ENCODE peak calls at places on chromosome 13, in ten cellular contexts. B, G, C, R, A, N, U, S, E and K are unnamed samples.

GRCh38 chr13:69243366-69243765 is 864.3 kb upstream of the ATXN8OS start:
- DNase-seq in A (no peak), N (no peak), B (no peak), R (no peak), E (no peak), G (no peak), S (no peak), C (no peak), U (no peak), K (no peak)

GRCh38 chr13:102856603-102857002 is 10.8 kb downstream of the ERCC5 start:
- DNase-seq in C (no peak), S (no peak), G (no peak), E (no peak), B (no peak), N (no peak), U (no peak), R (peak), A (no peak), K (peak)

GRCh38 chr13:29110003-29110402 is 289.9 kb downstream of the MTUS2 start:
- DNase-seq in S (no peak), B (no peak), A (no peak), U (no peak), G (no peak), E (no peak), N (no peak), R (no peak), C (no peak), K (no peak)

GRCh38 chr13:79108914-79109643 is 297.0 kb downstream of the RBM26 start:
- DNase-seq in A (no peak), B (no peak), R (no peak), C (no peak), S (no peak), E (no peak), N (no peak), G (no peak), U (no peak), K (no peak)

GRCh38 chr13:96229356-96229755 is 139.4 kb downstream of the HS6ST3 start:
- DNase-seq in G (no peak), N (no peak), S (no peak), B (no peak), U (no peak), C (no peak), R (no peak), E (no peak), A (no peak), K (no peak)

GRCh38 chr13:46297338-46297737 is 85.6 kb downstream of the LRRC63 start:
- DNase-seq in B (no peak), A (no peak), R (no peak), C (no peak), E (no peak), U (peak), N (no peak), S (no peak), G (no peak), K (no peak)

GRCh38 chr13:38880397-38880796 is 110.2 kb downstream of the STOML3 start:
- DNase-seq in R (no peak), U (no peak), A (no peak), S (no peak), G (no peak), C (no peak), E (no peak), B (no peak), N (no peak), K (no peak)

GRCh38 chr13:60627071-60627686 is 230.2 kb downstream of the TDRD3 start:
- DNase-seq in C (no peak), G (no peak), S (peak), A (peak), R (no peak), N (no peak), B (no peak), E (peak), U (peak), K (peak)

GRCh38 chr13:104385409-104385808 is 1319.2 kb upstream of the SLC10A2 start:
- DNase-seq in G (no peak), U (peak), E (no peak), S (no peak), R (no peak), C (no peak), A (no peak), N (no peak), B (no peak), K (no peak)

GRCh38 chr13:71079638-71080037 is 787.4 kb downstream of the DACH1 start:
- DNase-seq in S (no peak), B (no peak), U (no peak), R (no peak), E (no peak), N (no peak), C (no peak), A (no peak), G (no peak), K (no peak)

GRCh38 chr13:43784491-43784890 is 2.3 kb downstream of the ENOX1 start:
- DNase-seq in E (no peak), B (no peak), S (no peak), R (no peak), C (no peak), G (no peak), A (no peak), N (no peak), U (no peak), K (no peak)

GRCh38 chr13:29888306-29888705 is 37.9 kb upstream of the UBL3 start:
- DNase-seq in R (no peak), U (peak), G (no peak), N (no peak), B (no peak), E (no peak), A (no peak), C (no peak), S (no peak), K (no peak)

GRCh38 chr13:24161010-24161775 is 673 bp downstream of the SPATA13 start:
- DNase-seq in C (no peak), R (peak), E (no peak), S (peak), U (no peak), A (no peak), G (peak), N (peak), B (peak), K (peak)

GRCh38 chr13:40986328-40986856 is 32.7 kb downstream of the ELF1 start:
- DNase-seq in A (no peak), U (peak), N (no peak), R (no peak), G (no peak), S (peak), B (no peak), C (no peak), E (no peak), K (no peak)

GRCh38 chr13:110716235-110716505 is 2.7 kb downstream of the ING1 start:
- DNase-seq in S (peak), C (peak), G (no peak), B (peak), A (no peak), E (peak), N (no peak), U (no peak), R (peak), K (peak)

GRCh38 chr13:106143930-106144709 is 391.3 kb downstream of the EFNB2 start:
- DNase-seq in S (peak), U (no peak), G (no peak), N (no peak), B (no peak), E (no peak), A (no peak), C (no peak), R (peak), K (peak)

DNA sequence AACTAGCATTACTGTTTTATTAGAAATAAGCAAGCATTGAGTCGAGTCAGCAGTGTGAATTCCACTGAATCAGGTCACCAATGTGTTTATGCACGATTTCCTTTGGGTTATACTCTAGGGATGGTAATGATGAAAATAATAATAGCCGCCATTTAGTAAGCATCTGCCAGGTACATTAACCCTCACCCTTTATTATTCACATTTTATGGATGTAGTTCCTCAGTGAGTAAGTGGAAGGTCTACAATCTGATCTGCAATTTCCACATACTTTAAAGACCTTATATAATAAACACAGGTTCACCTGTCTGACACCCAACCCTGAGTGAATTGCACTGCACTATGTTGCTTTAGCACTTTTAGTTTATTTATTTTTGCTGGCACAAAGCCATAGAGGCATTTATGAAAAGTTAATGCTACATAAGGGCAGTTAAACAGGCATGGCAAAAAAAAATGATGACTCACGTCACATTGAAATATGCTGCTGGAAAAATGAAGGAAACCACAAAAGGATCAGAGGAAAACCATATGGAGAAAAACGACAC is 122.4 kb downstream of the TRPC4 start:
- DNase-seq in N (no peak), C (no peak), G (no peak), U (peak), S (no peak), A (no peak), R (no peak), B (no peak), E (no peak), K (no peak)
- TF ChIP-seq POLR2A in N (no peak), C (no peak), G (no peak), U (no peak), S (no peak), A (no peak), R (no peak), B (no peak), E (no peak), K (no peak)

GRCh38 chr13:75432811-75433244 is 49.1 kb downstream of the TBC1D4 start:
- DNase-seq in E (no peak), C (no peak), N (no peak), A (no peak), R (no peak), U (no peak), B (no peak), S (no peak), G (no peak), K (peak)

GRCh38 chr13:75437582-75438318 is 44.2 kb downstream of the TBC1D4 start:
- DNase-seq in R (no peak), C (no peak), U (peak), N (no peak), G (no peak), A (no peak), E (no peak), B (no peak), S (no peak), K (no peak)

GRCh38 chr13:75426421-75426820 is 55.5 kb downstream of the TBC1D4 start:
- DNase-seq in N (no peak), G (no peak), S (no peak), C (no peak), R (no peak), A (no peak), E (no peak), B (no peak), U (no peak), K (no peak)

GRCh38 chr13:75430618-75431209 is 51.3 kb downstream of the TBC1D4 start:
- DNase-seq in E (no peak), B (no peak), R (no peak), N (no peak), G (no peak), A (no peak), U (no peak), S (no peak), C (no peak), K (no peak)

DNA sequence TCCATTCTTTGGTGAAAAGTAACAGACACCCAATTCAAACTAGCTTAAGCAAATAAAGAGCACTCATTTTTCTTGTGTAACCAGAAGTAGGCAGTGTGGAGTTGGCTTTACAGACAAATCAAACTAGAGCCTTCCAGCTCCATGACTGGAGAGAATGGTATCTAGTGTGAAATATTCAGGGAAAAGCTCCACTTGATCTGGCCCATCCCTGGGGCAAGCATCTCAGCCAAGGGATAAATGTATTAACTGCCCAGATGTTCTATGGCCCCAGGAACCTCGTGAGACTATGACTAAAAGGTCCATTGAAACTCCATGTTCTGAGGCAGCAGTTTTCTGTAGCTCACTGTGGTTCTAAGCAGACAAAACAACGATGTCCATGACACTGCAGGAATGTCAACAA is 49.9 kb downstream of the TBC1D4 start:
- DNase-seq in R (no peak), C (no peak), U (peak), E (no peak), S (no peak), A (no peak), N (no peak), B (no peak), G (no peak), K (no peak)
- TF ChIP-seq CTCF in R (no peak), C (no peak), U (no peak), E (no peak), S (no peak), A (peak), N (no peak), B (no peak), G (no peak), K (no peak)

GRCh38 chr13:92805766-92806165 is 420.8 kb upstream of the GPC6 start:
- DNase-seq in S (no peak), U (no peak), C (no peak), N (no peak), B (no peak), A (no peak), G (no peak), E (no peak), R (no peak), K (no peak)
- H3K4me3 ChIP-seq in S (no peak), U (no peak), C (peak), N (no peak), B (peak), A (peak), G (no peak), E (peak), R (peak), K (no peak)

GRCh38 chr13:72218966-72219365 is 352.0 kb upstream of the DACH1 start:
- DNase-seq in R (no peak), S (no peak), B (no peak), E (no peak), A (no peak), N (no peak), C (no peak), G (no peak), U (no peak), K (no peak)

GRCh38 chr13:72221276-72221962 is 354.4 kb upstream of the DACH1 start:
- DNase-seq in B (no peak), N (peak), S (peak), R (no peak), G (peak), C (no peak), E (no peak), A (peak), U (no peak), K (peak)

GRCh38 chr13:72217142-72217541 is 350.1 kb upstream of the DACH1 start:
- DNase-seq in C (no peak), G (no peak), U (no peak), A (no peak), E (no peak), R (no peak), S (no peak), B (no peak), N (no peak), K (no peak)
- TF ChIP-seq POLR2A in C (no peak), G (no peak), U (no peak), A (no peak), E (no peak), R (no peak), S (no peak), B (no peak), N (no peak), K (no peak)

GRCh38 chr13:57932071-57932470 is 300.5 kb downstream of the PCDH17 start:
- DNase-seq in R (no peak), G (no peak), E (no peak), U (no peak), C (no peak), S (no peak), N (no peak), A (no peak), B (no peak), K (no peak)

GRCh38 chr13:57933606-57934005 is 302.1 kb downstream of the PCDH17 start:
- DNase-seq in B (no peak), R (no peak), G (no peak), E (no peak), A (no peak), S (no peak), U (no peak), C (no peak), N (no peak), K (no peak)

DNA sequence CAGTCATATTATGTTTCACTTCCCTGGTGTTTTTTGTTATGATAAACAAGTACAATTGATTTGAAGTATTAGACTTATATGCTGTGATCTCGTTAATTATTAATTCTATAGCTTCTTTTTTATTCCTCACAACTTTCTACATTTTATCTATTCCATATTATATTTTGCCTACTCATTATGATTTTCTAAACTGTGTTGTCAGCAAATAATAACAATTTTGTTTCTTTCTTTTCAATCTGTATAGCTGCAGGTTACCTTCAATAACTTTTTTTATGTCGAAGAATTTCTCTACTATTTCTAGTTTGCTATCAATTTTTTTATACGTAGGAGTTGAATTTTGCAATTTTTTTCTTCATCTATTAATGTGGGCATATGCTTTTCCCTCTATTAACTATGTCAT is 304.4 kb downstream of the PCDH17 start:
- DNase-seq in B (no peak), C (no peak), G (no peak), S (no peak), U (no peak), N (no peak), E (no peak), A (no peak), R (no peak), K (no peak)
- TF ChIP-seq CTCF in B (no peak), C (no peak), G (no peak), S (no peak), U (no peak), N (no peak), E (no peak), A (no peak), R (no peak), K (no peak)

DNA sequence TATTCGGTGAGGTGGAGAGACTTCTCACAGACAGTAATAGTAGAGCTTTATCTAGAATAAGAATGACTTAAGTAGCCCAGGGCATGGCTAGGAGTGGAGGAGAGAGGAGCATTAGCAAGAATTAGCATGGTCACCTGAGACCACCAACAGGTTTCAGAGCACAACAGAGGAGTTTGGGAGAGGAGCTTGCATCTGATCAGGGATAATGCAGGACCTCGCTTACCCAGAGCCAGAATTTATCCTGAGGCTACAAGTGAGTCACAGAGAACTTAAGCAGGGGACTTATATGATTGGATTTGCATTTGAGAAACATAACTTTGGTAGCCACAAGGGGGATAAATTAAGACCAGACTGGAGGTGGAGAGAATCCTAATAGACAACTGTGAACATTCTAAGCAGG is 102.1 kb upstream of the FNDC3A start:
- DNase-seq in G (no peak), N (no peak), S (no peak), E (no peak), B (no peak), U (peak), C (no peak), R (no peak), A (no peak), K (no peak)
- H3K4me3 ChIP-seq in G (no peak), N (no peak), S (no peak), E (no peak), B (no peak), U (no peak), C (no peak), R (no peak), A (no peak), K (no peak)

DNA sequence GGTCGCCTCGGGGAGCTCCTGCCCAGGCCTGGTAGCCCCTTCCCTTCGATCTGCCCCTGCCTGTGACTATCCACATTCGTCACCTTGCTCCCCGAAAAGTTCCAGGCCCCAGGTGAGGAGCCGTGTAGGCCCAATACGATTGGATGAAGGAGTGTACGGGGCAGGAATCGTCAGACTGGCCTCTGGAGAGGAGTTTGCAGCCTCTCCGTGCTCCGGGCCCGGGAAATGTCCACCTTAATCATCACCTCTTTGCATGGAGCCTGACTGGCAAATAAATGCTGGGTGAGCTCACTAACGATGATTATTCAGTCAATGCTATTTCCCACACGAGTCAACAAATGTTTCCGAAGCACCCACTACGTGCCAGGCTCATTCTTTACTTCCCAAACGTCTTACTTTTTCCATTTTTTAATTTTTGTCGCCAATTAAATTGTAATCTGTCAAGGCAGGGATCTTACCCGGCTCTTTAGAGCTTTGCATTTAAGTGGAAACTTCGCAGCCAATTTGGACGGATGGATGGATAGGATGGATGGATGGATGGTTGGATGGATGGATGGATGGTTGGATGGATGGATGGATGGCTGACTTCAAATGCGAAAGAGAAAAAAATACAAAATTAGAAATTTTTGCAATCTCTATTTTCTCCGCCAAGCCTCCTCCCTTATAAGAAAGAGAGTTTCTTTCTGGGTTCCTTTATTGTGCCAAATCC is 45.8 kb downstream of the TGDS start:
- DNase-seq in A (peak), U (peak), G (no peak), S (peak), C (peak), N (no peak), B (no peak), R (peak), E (peak), K (no peak)
- TF ChIP-seq POLR2A in A (no peak), U (no peak), G (no peak), S (no peak), C (no peak), N (no peak), B (no peak), R (no peak), E (no peak), K (no peak)

DNA sequence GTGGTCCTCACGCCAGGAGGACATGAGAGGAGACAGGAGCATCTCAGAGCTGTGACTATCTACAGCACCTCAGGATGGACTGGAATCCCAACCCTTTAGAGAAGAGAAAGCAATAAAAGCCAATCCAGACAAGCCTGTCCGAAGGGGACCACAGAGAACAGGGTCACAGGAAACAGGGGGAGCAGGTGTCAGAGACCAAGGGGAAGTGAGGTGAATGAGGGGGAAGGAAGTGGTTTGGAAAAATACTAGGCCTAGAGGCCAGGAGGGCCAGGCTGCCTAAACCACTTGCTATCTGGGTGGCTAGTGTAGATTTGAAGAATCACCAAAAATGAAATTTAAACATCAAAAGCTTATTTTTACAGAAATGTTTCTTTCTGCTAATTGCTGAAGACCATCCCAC is 16.2 kb downstream of the TMTC4 start:
- DNase-seq in E (no peak), A (no peak), B (no peak), G (no peak), N (no peak), R (no peak), C (no peak), U (no peak), S (no peak), K (no peak)
- TF ChIP-seq CTCF in E (no peak), A (no peak), B (no peak), G (no peak), N (no peak), R (no peak), C (no peak), U (no peak), S (no peak), K (no peak)

GRCh38 chr13:51621597-51621996 is 37.3 kb downstream of the WDFY2 start:
- DNase-seq in N (no peak), B (no peak), G (no peak), U (no peak), R (no peak), C (no peak), A (no peak), S (no peak), E (no peak), K (no peak)

GRCh38 chr13:51618626-51619025 is 34.4 kb downstream of the WDFY2 start:
- DNase-seq in S (no peak), E (no peak), R (no peak), C (no peak), A (no peak), N (no peak), G (no peak), U (no peak), B (no peak), K (peak)

GRCh38 chr13:51619614-51620013 is 35.4 kb downstream of the WDFY2 start:
- DNase-seq in E (no peak), A (no peak), U (peak), B (no peak), N (no peak), S (no peak), G (no peak), R (no peak), C (no peak), K (no peak)

GRCh38 chr13:51623473-51623872 is 39.2 kb downstream of the WDFY2 start:
- DNase-seq in C (no peak), E (no peak), A (no peak), U (no peak), G (no peak), S (no peak), R (no peak), B (no peak), N (no peak), K (no peak)

GRCh38 chr13:51620165-51620983 is 36.1 kb downstream of the WDFY2 start:
- DNase-seq in B (no peak), G (no peak), N (no peak), C (peak), A (no peak), E (no peak), R (no peak), U (no peak), S (no peak), K (no peak)
- H3K4me3 ChIP-seq in B (no peak), G (no peak), N (no peak), C (no peak), A (no peak), E (no peak), R (no peak), U (no peak), S (no peak), K (no peak)